ENCODE peak calls at places on chromosomes 7 and 10, in nine cellular contexts. One of them, this sample, is unnamed.

GRCh38 chr7:37784015-37784414 is 64.4 kb upstream of the NME8 start:
- DNase-seq in CD4-positive, alpha-beta memory T cell: no peak
- DNase-seq in heart left ventricle: no peak
- DNase-seq in lung: no peak
- DNase-seq in CD8-positive, alpha-beta memory T cell: no peak
- DNase-seq in gastrocnemius medialis: no peak
- DNase-seq in SJSA1: no peak
- DNase-seq in AG04450: no peak
- DNase-seq in A549: no peak
- DNase-seq in this sample: no peak

GRCh38 chr10:116733566-116733965 is 8.8 kb downstream of the HSPA12A start:
- DNase-seq in CD4-positive, alpha-beta memory T cell: no peak
- DNase-seq in heart left ventricle: no peak
- DNase-seq in lung: no peak
- DNase-seq in CD8-positive, alpha-beta memory T cell: no peak
- DNase-seq in gastrocnemius medialis: no peak
- DNase-seq in SJSA1: no peak
- DNase-seq in AG04450: peak
- DNase-seq in A549: no peak
- DNase-seq in this sample: no peak

GRCh38 chr7:2906197-2906931 is 62.3 kb upstream of the GNA12 start:
- DNase-seq in CD4-positive, alpha-beta memory T cell: no peak
- DNase-seq in heart left ventricle: no peak
- DNase-seq in lung: no peak
- DNase-seq in CD8-positive, alpha-beta memory T cell: no peak
- DNase-seq in gastrocnemius medialis: no peak
- DNase-seq in SJSA1: no peak
- DNase-seq in AG04450: no peak
- DNase-seq in A549: no peak
- DNase-seq in this sample: no peak

GRCh38 chr7:93315896-93316295 is 83.7 kb downstream of the VPS50 start:
- DNase-seq in CD4-positive, alpha-beta memory T cell: no peak
- DNase-seq in heart left ventricle: no peak
- DNase-seq in lung: no peak
- DNase-seq in CD8-positive, alpha-beta memory T cell: no peak
- DNase-seq in gastrocnemius medialis: no peak
- DNase-seq in SJSA1: peak
- DNase-seq in AG04450: no peak
- DNase-seq in A549: no peak
- DNase-seq in this sample: no peak

GRCh38 chr7:132568962-132569361 is 7.3 kb downstream of the PLXNA4 start:
- DNase-seq in CD4-positive, alpha-beta memory T cell: no peak
- DNase-seq in heart left ventricle: no peak
- DNase-seq in lung: no peak
- DNase-seq in CD8-positive, alpha-beta memory T cell: no peak
- DNase-seq in gastrocnemius medialis: no peak
- DNase-seq in SJSA1: no peak
- DNase-seq in AG04450: no peak
- DNase-seq in A549: no peak
- DNase-seq in this sample: no peak

GRCh38 chr10:102850025-102850518 is 4.0 kb upstream of the BORCS7 start:
- DNase-seq in CD4-positive, alpha-beta memory T cell: no peak
- DNase-seq in heart left ventricle: no peak
- DNase-seq in lung: no peak
- DNase-seq in CD8-positive, alpha-beta memory T cell: no peak
- DNase-seq in gastrocnemius medialis: no peak
- DNase-seq in SJSA1: no peak
- DNase-seq in AG04450: no peak
- DNase-seq in A549: no peak
- DNase-seq in this sample: no peak

GRCh38 chr7:148223130-148223529 is 367.4 kb upstream of the C7orf33 start:
- DNase-seq in CD4-positive, alpha-beta memory T cell: no peak
- DNase-seq in heart left ventricle: no peak
- DNase-seq in lung: no peak
- DNase-seq in CD8-positive, alpha-beta memory T cell: no peak
- DNase-seq in gastrocnemius medialis: no peak
- DNase-seq in SJSA1: no peak
- DNase-seq in AG04450: no peak
- DNase-seq in A549: no peak
- DNase-seq in this sample: no peak

GRCh38 chr7:68925241-68925640 is 673.0 kb upstream of the AUTS2 start:
- DNase-seq in CD4-positive, alpha-beta memory T cell: no peak
- DNase-seq in heart left ventricle: no peak
- DNase-seq in lung: no peak
- DNase-seq in CD8-positive, alpha-beta memory T cell: no peak
- DNase-seq in gastrocnemius medialis: no peak
- DNase-seq in SJSA1: no peak
- DNase-seq in AG04450: no peak
- DNase-seq in A549: no peak
- DNase-seq in this sample: no peak

GRCh38 chr10:69866688-69867461 is 65.2 kb downstream of the COL13A1 start:
- DNase-seq in CD4-positive, alpha-beta memory T cell: no peak
- DNase-seq in heart left ventricle: peak
- DNase-seq in lung: no peak
- DNase-seq in CD8-positive, alpha-beta memory T cell: no peak
- DNase-seq in gastrocnemius medialis: no peak
- DNase-seq in SJSA1: peak
- DNase-seq in AG04450: peak
- DNase-seq in A549: no peak
- DNase-seq in this sample: no peak

GRCh38 chr7:41316410-41316809 is 386.5 kb downstream of the INHBA start:
- DNase-seq in CD4-positive, alpha-beta memory T cell: no peak
- DNase-seq in heart left ventricle: no peak
- DNase-seq in lung: no peak
- DNase-seq in CD8-positive, alpha-beta memory T cell: no peak
- DNase-seq in gastrocnemius medialis: no peak
- DNase-seq in SJSA1: peak
- DNase-seq in AG04450: no peak
- DNase-seq in A549: no peak
- DNase-seq in this sample: no peak

DNA sequence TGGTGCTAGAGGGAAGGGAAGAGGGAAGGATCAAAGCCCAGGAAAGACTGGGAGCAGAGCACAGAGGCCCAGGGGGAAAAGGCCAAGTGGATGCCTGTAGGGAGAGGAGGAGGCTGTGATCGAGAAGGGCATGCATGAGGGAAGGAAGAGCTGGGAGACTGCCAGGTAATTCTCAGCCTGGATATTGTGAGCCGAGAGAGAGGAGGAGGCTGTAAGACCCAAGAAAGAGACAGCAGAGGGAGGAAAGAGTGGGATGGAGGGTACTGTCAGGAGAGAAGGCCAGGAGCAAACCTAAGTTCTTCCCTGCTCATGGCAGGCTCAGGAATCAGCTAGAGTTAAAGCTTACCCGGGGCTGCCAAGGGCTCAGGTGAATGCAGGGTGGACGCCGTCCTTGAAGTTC is 178.2 kb downstream of the CCDC3 start:
- DNase-seq in CD4-positive, alpha-beta memory T cell: no peak
- DNase-seq in heart left ventricle: no peak
- DNase-seq in lung: no peak
- DNase-seq in CD8-positive, alpha-beta memory T cell: no peak
- DNase-seq in gastrocnemius medialis: no peak
- DNase-seq in SJSA1: no peak
- DNase-seq in AG04450: no peak
- DNase-seq in A549: no peak
- DNase-seq in this sample: no peak
- H3K27ac ChIP-seq in CD4-positive, alpha-beta memory T cell: no peak
- H3K27ac ChIP-seq in heart left ventricle: no peak
- H3K27ac ChIP-seq in lung: no peak
- H3K27ac ChIP-seq in CD8-positive, alpha-beta memory T cell: no peak
- H3K27ac ChIP-seq in gastrocnemius medialis: no peak
- H3K27ac ChIP-seq in SJSA1: no peak
- H3K27ac ChIP-seq in AG04450: no peak
- H3K27ac ChIP-seq in A549: no peak
- H3K27ac ChIP-seq in this sample: no peak

GRCh38 chr7:108000875-108001758 is 1.8 kb downstream of the LAMB1 start:
- DNase-seq in CD4-positive, alpha-beta memory T cell: no peak
- DNase-seq in heart left ventricle: peak
- DNase-seq in lung: no peak
- DNase-seq in CD8-positive, alpha-beta memory T cell: no peak
- DNase-seq in gastrocnemius medialis: no peak
- DNase-seq in SJSA1: peak
- DNase-seq in AG04450: no peak
- DNase-seq in A549: peak
- DNase-seq in this sample: no peak
- H3K27ac ChIP-seq in CD4-positive, alpha-beta memory T cell: no peak
- H3K27ac ChIP-seq in heart left ventricle: peak
- H3K27ac ChIP-seq in lung: peak
- H3K27ac ChIP-seq in CD8-positive, alpha-beta memory T cell: no peak
- H3K27ac ChIP-seq in gastrocnemius medialis: peak
- H3K27ac ChIP-seq in SJSA1: peak
- H3K27ac ChIP-seq in AG04450: peak
- H3K27ac ChIP-seq in A549: peak
- H3K27ac ChIP-seq in this sample: no peak

GRCh38 chr10:127944256-127944655 is 37.4 kb downstream of the PTPRE start:
- DNase-seq in CD4-positive, alpha-beta memory T cell: no peak
- DNase-seq in heart left ventricle: no peak
- DNase-seq in lung: no peak
- DNase-seq in CD8-positive, alpha-beta memory T cell: no peak
- DNase-seq in gastrocnemius medialis: no peak
- DNase-seq in SJSA1: no peak
- DNase-seq in AG04450: no peak
- DNase-seq in A549: no peak
- DNase-seq in this sample: no peak

GRCh38 chr10:127943336-127943910 is 36.5 kb downstream of the PTPRE start:
- DNase-seq in CD4-positive, alpha-beta memory T cell: no peak
- DNase-seq in heart left ventricle: no peak
- DNase-seq in lung: no peak
- DNase-seq in CD8-positive, alpha-beta memory T cell: no peak
- DNase-seq in gastrocnemius medialis: no peak
- DNase-seq in SJSA1: no peak
- DNase-seq in AG04450: no peak
- DNase-seq in A549: no peak
- DNase-seq in this sample: no peak

GRCh38 chr10:127945948-127946347 is 39.0 kb downstream of the PTPRE start:
- DNase-seq in CD4-positive, alpha-beta memory T cell: no peak
- DNase-seq in heart left ventricle: no peak
- DNase-seq in lung: no peak
- DNase-seq in CD8-positive, alpha-beta memory T cell: no peak
- DNase-seq in gastrocnemius medialis: no peak
- DNase-seq in SJSA1: no peak
- DNase-seq in AG04450: no peak
- DNase-seq in A549: no peak
- DNase-seq in this sample: no peak

GRCh38 chr10:127947206-127947605 is 40.3 kb downstream of the PTPRE start:
- DNase-seq in CD4-positive, alpha-beta memory T cell: no peak
- DNase-seq in heart left ventricle: no peak
- DNase-seq in lung: no peak
- DNase-seq in CD8-positive, alpha-beta memory T cell: no peak
- DNase-seq in gastrocnemius medialis: no peak
- DNase-seq in SJSA1: no peak
- DNase-seq in AG04450: no peak
- DNase-seq in A549: no peak
- DNase-seq in this sample: no peak

GRCh38 chr10:127945335-127945734 is 38.4 kb downstream of the PTPRE start:
- DNase-seq in CD4-positive, alpha-beta memory T cell: peak
- DNase-seq in heart left ventricle: peak
- DNase-seq in lung: peak
- DNase-seq in CD8-positive, alpha-beta memory T cell: no peak
- DNase-seq in gastrocnemius medialis: no peak
- DNase-seq in SJSA1: peak
- DNase-seq in AG04450: no peak
- DNase-seq in A549: no peak
- DNase-seq in this sample: no peak
- H3K27ac ChIP-seq in CD4-positive, alpha-beta memory T cell: no peak
- H3K27ac ChIP-seq in heart left ventricle: peak
- H3K27ac ChIP-seq in lung: peak
- H3K27ac ChIP-seq in CD8-positive, alpha-beta memory T cell: no peak
- H3K27ac ChIP-seq in gastrocnemius medialis: no peak
- H3K27ac ChIP-seq in SJSA1: no peak
- H3K27ac ChIP-seq in AG04450: no peak
- H3K27ac ChIP-seq in A549: no peak
- H3K27ac ChIP-seq in this sample: no peak

DNA sequence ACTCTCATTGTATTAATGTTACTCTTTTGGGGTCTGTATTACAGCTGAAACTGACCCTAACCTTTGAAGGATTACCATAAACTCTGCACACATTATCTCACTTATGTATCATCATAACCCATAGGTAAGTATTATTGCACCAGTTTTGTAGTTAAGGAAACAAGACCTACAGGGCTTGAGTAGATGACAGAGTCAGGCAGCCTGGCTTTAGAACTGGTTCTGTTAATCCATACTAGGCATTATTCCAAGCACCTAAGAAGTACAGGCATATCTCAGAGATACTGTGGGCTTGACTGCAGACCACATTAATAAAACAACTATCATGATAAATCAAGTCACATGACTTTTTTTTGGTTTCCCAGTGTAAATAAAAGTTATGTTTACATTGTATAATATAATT is 17.1 kb upstream of the AKR1B1 start:
- DNase-seq in CD4-positive, alpha-beta memory T cell: no peak
- DNase-seq in heart left ventricle: no peak
- DNase-seq in lung: no peak
- DNase-seq in CD8-positive, alpha-beta memory T cell: no peak
- DNase-seq in gastrocnemius medialis: no peak
- DNase-seq in SJSA1: no peak
- DNase-seq in AG04450: no peak
- DNase-seq in A549: no peak
- DNase-seq in this sample: no peak
- H3K27ac ChIP-seq in CD4-positive, alpha-beta memory T cell: no peak
- H3K27ac ChIP-seq in heart left ventricle: no peak
- H3K27ac ChIP-seq in lung: no peak
- H3K27ac ChIP-seq in CD8-positive, alpha-beta memory T cell: no peak
- H3K27ac ChIP-seq in gastrocnemius medialis: no peak
- H3K27ac ChIP-seq in SJSA1: no peak
- H3K27ac ChIP-seq in AG04450: no peak
- H3K27ac ChIP-seq in A549: peak
- H3K27ac ChIP-seq in this sample: no peak

GRCh38 chr7:43583424-43584199 is 704 bp downstream of the STK17A start:
- DNase-seq in CD4-positive, alpha-beta memory T cell: peak
- DNase-seq in heart left ventricle: peak
- DNase-seq in lung: peak
- DNase-seq in CD8-positive, alpha-beta memory T cell: peak
- DNase-seq in gastrocnemius medialis: peak
- DNase-seq in SJSA1: peak
- DNase-seq in AG04450: no peak
- DNase-seq in A549: peak
- DNase-seq in this sample: peak
- H3K27ac ChIP-seq in CD4-positive, alpha-beta memory T cell: peak
- H3K27ac ChIP-seq in heart left ventricle: peak
- H3K27ac ChIP-seq in lung: peak
- H3K27ac ChIP-seq in CD8-positive, alpha-beta memory T cell: peak
- H3K27ac ChIP-seq in gastrocnemius medialis: peak
- H3K27ac ChIP-seq in SJSA1: peak
- H3K27ac ChIP-seq in AG04450: peak
- H3K27ac ChIP-seq in A549: peak
- H3K27ac ChIP-seq in this sample: peak

DNA sequence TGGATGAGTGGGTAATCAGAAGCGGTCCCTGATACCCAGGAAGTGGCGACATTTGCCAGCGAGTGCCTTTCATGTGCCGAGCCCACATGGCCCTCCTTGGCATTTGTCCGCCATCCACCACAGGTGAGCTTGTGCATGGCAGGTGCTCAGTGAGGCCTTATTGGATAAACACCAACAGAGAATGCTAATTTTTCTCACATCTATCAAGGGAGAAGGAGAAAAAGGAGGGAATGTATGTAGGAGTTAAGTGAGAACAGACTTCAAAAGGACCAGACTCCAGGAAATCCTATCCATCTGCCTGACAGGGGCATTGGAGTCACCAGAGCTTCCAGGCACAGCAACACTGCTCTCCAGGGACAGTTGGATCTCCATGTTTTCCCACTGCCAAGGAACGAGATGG is 143.5 kb upstream of the ZMIZ1 start:
- DNase-seq in CD4-positive, alpha-beta memory T cell: no peak
- DNase-seq in heart left ventricle: peak
- DNase-seq in lung: no peak
- DNase-seq in CD8-positive, alpha-beta memory T cell: no peak
- DNase-seq in gastrocnemius medialis: no peak
- DNase-seq in SJSA1: no peak
- DNase-seq in AG04450: no peak
- DNase-seq in A549: no peak
- DNase-seq in this sample: no peak
- H3K27ac ChIP-seq in CD4-positive, alpha-beta memory T cell: no peak
- H3K27ac ChIP-seq in heart left ventricle: no peak
- H3K27ac ChIP-seq in lung: no peak
- H3K27ac ChIP-seq in CD8-positive, alpha-beta memory T cell: no peak
- H3K27ac ChIP-seq in gastrocnemius medialis: no peak
- H3K27ac ChIP-seq in SJSA1: no peak
- H3K27ac ChIP-seq in AG04450: peak
- H3K27ac ChIP-seq in A549: peak
- H3K27ac ChIP-seq in this sample: no peak